ENCODE peak calls at places on chromosomes 5 and 9, in eight cellular contexts. U is cardiac fibroblast, L is PC-9, E is cardiac muscle cell, Z is fibroblast of lung, C is retinal pigment epithelial cell, W is A549, I is H7. M is an unnamed sample.

GRCh38 chr5:2179861-2180260 is 297.1 kb upstream of the IRX4 start:
- DNase-seq in U (no peak), W (no peak), I (no peak), Z (no peak), L (no peak), C (no peak), E (no peak), M (no peak)

GRCh38 chr5:98517559-98517958 is 255.9 kb upstream of the RGMB start:
- DNase-seq in C (no peak), L (no peak), E (no peak), U (no peak), Z (no peak), W (no peak), I (no peak), M (no peak)

GRCh38 chr9:132965478-132965877 is 13.0 kb upstream of the GFI1B start:
- DNase-seq in L (no peak), C (no peak), E (no peak), W (no peak), I (no peak), Z (no peak), U (no peak), M (no peak)

GRCh38 chr9:124780060-124780756 is 3.3 kb downstream of the OLFML2A start:
- DNase-seq in C (no peak), I (peak), Z (no peak), L (no peak), U (peak), E (no peak), W (no peak), M (no peak)

GRCh38 chr5:81750308-81751008 is 439 bp downstream of the SSBP2 start:
- DNase-seq in L (no peak), I (peak), Z (no peak), U (no peak), W (no peak), E (peak), C (no peak), M (no peak)

GRCh38 chr9:106921341-106921899 is 58.5 kb downstream of the ZNF462 start:
- DNase-seq in C (peak), I (no peak), W (no peak), L (no peak), U (peak), E (peak), Z (peak), M (no peak)

GRCh38 chr5:54619732-54620582 is 102.4 kb downstream of the SNX18 start:
- DNase-seq in E (no peak), I (no peak), Z (peak), U (no peak), W (no peak), L (peak), C (no peak), M (no peak)

GRCh38 chr5:160899735-160900134 is 47.7 kb upstream of the ATP10B start:
- DNase-seq in W (no peak), E (no peak), L (no peak), Z (no peak), I (no peak), U (no peak), C (no peak), M (no peak)

GRCh38 chr5:77239126-77239741 is 28.8 kb downstream of the PDE8B start:
- DNase-seq in U (peak), W (peak), E (no peak), C (no peak), Z (peak), L (no peak), I (peak), M (no peak)

GRCh38 chr9:34653610-34654072 is 1.7 kb downstream of the IL11RA start:
- DNase-seq in L (no peak), W (no peak), C (no peak), I (peak), E (peak), Z (peak), U (no peak), M (no peak)

GRCh38 chr9:4290427-4290837 is 9.4 kb downstream of the GLIS3 start:
- DNase-seq in W (peak), L (no peak), Z (peak), E (no peak), U (no peak), I (no peak), C (no peak), M (no peak)

GRCh38 chr5:61910771-61911170 is 395.2 kb upstream of the KIF2A start:
- DNase-seq in I (no peak), W (no peak), Z (no peak), E (no peak), C (no peak), U (no peak), L (no peak), M (no peak)

GRCh38 chr9:84513473-84513872 is 156.1 kb upstream of the NTRK2 start:
- DNase-seq in U (no peak), C (no peak), I (no peak), L (no peak), W (no peak), Z (no peak), E (no peak), M (no peak)

GRCh38 chr5:36724429-36725332 is 118.3 kb downstream of the SLC1A3 start:
- DNase-seq in C (no peak), W (peak), L (no peak), U (no peak), Z (no peak), I (peak), E (no peak), M (no peak)

GRCh38 chr9:91164724-91165520 is 196.8 kb downstream of the AUH start:
- DNase-seq in Z (peak), I (no peak), C (peak), E (no peak), U (peak), L (peak), W (peak), M (peak)

GRCh38 chr5:166401391-166401790 is 1890.1 kb upstream of the WWC1 start:
- DNase-seq in C (no peak), I (no peak), W (no peak), U (no peak), Z (no peak), E (peak), L (no peak), M (no peak)

GRCh38 chr5:175379867-175380266 is 64.1 kb downstream of the DRD1 start:
- DNase-seq in C (no peak), W (no peak), U (no peak), I (no peak), Z (no peak), L (no peak), E (no peak), M (no peak)

GRCh38 chr9:86721843-86722705 is 225.2 kb downstream of the GAS1 start:
- DNase-seq in L (peak), C (peak), U (peak), Z (peak), E (no peak), W (no peak), I (peak), M (peak)

GRCh38 chr9:118577121-118577520 is 792.1 kb downstream of the BRINP1 start:
- DNase-seq in E (no peak), W (peak), U (peak), I (no peak), C (no peak), L (no peak), Z (peak), M (peak)

GRCh38 chr9:93698140-93698908 is 121.9 kb downstream of the PHF2 start:
- DNase-seq in I (no peak), C (no peak), E (no peak), Z (no peak), W (no peak), U (no peak), L (no peak), M (no peak)

GRCh38 chr5:34039398-34040157 is 3.4 kb downstream of the C1QTNF3 start:
- DNase-seq in W (no peak), U (no peak), I (no peak), L (no peak), Z (no peak), C (no peak), E (no peak), M (no peak)

GRCh38 chr9:75960561-75960960 is 70.1 kb downstream of the PCSK5 start:
- DNase-seq in W (no peak), C (no peak), I (no peak), U (no peak), L (no peak), Z (no peak), E (no peak), M (no peak)

GRCh38 chr9:113602126-113603119 is 138.9 kb downstream of the RGS3 start:
- DNase-seq in Z (peak), I (peak), W (no peak), C (no peak), E (no peak), L (peak), U (peak), M (peak)

GRCh38 chr5:121737120-121737519 is 114.6 kb upstream of the FTMT start:
- DNase-seq in W (no peak), U (no peak), E (no peak), C (no peak), I (no peak), L (peak), Z (peak), M (no peak)

GRCh38 chr5:137310051-137310730 is 188.9 kb downstream of the SPOCK1 start:
- DNase-seq in I (no peak), U (peak), L (peak), Z (peak), C (peak), E (no peak), W (peak), M (peak)

GRCh38 chr9:98775831-98776441 is 20.4 kb downstream of the ANKS6 start:
- DNase-seq in E (peak), I (peak), L (no peak), C (peak), W (peak), U (peak), Z (peak), M (peak)

GRCh38 chr5:174119386-174119785 is 73.9 kb downstream of the NSG2 start:
- DNase-seq in C (no peak), E (no peak), L (no peak), W (no peak), Z (no peak), U (no peak), I (no peak), M (no peak)

GRCh38 chr5:122076669-122077450 is 1.2 kb downstream of the LOX start:
- DNase-seq in Z (peak), I (peak), U (peak), C (peak), E (peak), W (peak), L (peak), M (peak)

GRCh38 chr5:74949976-74950375 is 83.8 kb upstream of the FAM169A start:
- DNase-seq in L (no peak), E (no peak), U (no peak), Z (no peak), I (no peak), W (no peak), C (no peak), M (peak)

GRCh38 chr9:79408617-79409016 is 163.1 kb upstream of the TLE4 start:
- DNase-seq in W (no peak), I (no peak), E (no peak), Z (no peak), L (no peak), C (no peak), U (no peak), M (no peak)

GRCh38 chr5:1253456-1254105 is 28.4 kb downstream of the SLC6A18 start:
- DNase-seq in U (no peak), Z (no peak), C (no peak), W (no peak), I (no peak), E (no peak), L (no peak), M (no peak)

GRCh38 chr9:118563677-118564076 is 805.6 kb downstream of the BRINP1 start:
- DNase-seq in C (no peak), W (no peak), Z (no peak), U (peak), I (no peak), L (no peak), E (no peak), M (no peak)

GRCh38 chr9:19698960-19699359 is 89.9 kb downstream of the SLC24A2 start:
- DNase-seq in E (no peak), Z (no peak), W (no peak), U (no peak), C (no peak), I (no peak), L (no peak), M (no peak)

GRCh38 chr5:136202800-136203199 is 9.8 kb upstream of the SMIM32 start:
- DNase-seq in Z (no peak), I (peak), U (no peak), W (no peak), C (no peak), L (no peak), E (peak), M (peak)

GRCh38 chr9:112012026-112012902 is 115.7 kb downstream of the UGCG start:
- DNase-seq in Z (peak), I (no peak), L (peak), E (no peak), U (peak), C (peak), W (peak), M (peak)

GRCh38 chr5:110612778-110613396 is 113.6 kb downstream of the TMEM232 start:
- DNase-seq in L (no peak), Z (no peak), U (no peak), W (no peak), C (no peak), I (no peak), E (no peak), M (no peak)
- H3K4me3 ChIP-seq in L (no peak), Z (no peak), U (no peak), W (no peak), C (no peak), I (no peak), E (no peak), M (no peak)

GRCh38 chr5:142694092-142694856 is 8.4 kb upstream of the FGF1 start:
- DNase-seq in I (no peak), W (no peak), U (no peak), C (no peak), L (no peak), E (no peak), Z (no peak), M (no peak)

GRCh38 chr5:142697846-142698245 is 12.0 kb upstream of the FGF1 start:
- DNase-seq in L (no peak), C (no peak), I (no peak), W (no peak), E (peak), U (peak), Z (peak), M (peak)

GRCh38 chr5:142697356-142697807 is 11.5 kb upstream of the FGF1 start:
- DNase-seq in L (no peak), E (no peak), U (peak), Z (peak), C (no peak), I (no peak), W (no peak), M (no peak)

GRCh38 chr5:142698447-142698846 is 12.6 kb upstream of the FGF1 start:
- DNase-seq in Z (no peak), C (no peak), W (no peak), U (peak), I (no peak), L (no peak), E (no peak), M (peak)

DNA sequence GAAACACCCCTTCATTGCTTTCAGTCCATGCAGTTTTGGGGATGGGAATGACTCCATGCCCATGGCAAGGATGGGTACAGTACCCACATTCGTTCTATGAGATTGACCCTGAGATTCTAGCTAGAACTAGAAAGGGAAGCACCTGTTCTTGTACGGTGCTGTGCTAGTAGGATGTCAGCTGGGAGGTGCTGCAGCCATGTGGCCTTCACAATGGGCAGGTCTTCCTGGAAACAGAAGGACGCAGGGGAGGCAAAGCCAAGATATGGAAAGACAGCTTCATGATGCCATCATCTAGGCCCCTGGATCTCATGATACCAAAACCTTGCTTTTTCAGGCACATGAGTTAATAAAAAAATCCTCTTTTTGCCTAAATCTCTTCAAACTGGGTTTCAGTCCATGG is 10.5 kb upstream of the FGF1 start:
- DNase-seq in Z (no peak), L (no peak), I (no peak), C (no peak), U (no peak), W (no peak), E (no peak), M (no peak)
- H3K4me3 ChIP-seq in Z (no peak), L (no peak), I (no peak), C (no peak), U (no peak), W (no peak), E (no peak), M (no peak)

GRCh38 chr9:115945009-115945431 is 208.6 kb upstream of the PAPPA start:
- DNase-seq in Z (no peak), W (peak), I (no peak), U (no peak), E (no peak), C (no peak), L (no peak), M (no peak)
- H3K4me3 ChIP-seq in Z (no peak), W (no peak), I (no peak), U (no peak), E (no peak), C (no peak), L (no peak), M (no peak)

DNA sequence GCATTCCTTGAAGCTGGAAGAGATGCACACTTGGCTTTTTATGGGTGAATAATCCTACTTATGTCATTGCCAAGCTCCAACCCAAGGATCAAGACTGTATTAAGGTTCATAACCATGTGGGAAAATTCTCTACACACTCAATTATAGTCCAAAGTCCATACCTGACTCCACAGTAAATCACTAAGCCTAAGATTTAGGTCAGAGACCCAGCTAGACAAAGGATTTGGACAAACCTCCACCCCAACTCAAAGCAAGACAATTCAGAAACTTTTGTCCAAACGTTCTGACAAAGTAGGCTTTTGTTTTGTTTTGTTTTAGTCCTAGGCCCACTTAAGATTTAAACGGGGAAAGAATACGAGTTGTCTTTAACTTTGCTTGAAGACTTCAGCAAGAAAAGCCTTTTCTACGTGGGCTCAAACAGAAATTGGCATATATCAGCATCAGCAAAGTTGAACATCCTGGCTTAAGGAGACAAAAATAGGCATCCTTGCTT is 1.7 kb downstream of the MEGF9 start:
- DNase-seq in I (no peak), C (no peak), E (no peak), W (peak), L (no peak), Z (no peak), U (no peak), M (no peak)
- H3K4me3 ChIP-seq in I (no peak), C (peak), E (no peak), W (peak), L (peak), Z (peak), U (peak), M (no peak)